ENCODE peak calls at places on chromosomes 6 and 20, in ten cellular contexts. One of them, this sample, is unnamed.

GRCh38 chr6:168525926-168526630 is 85.1 kb downstream of the SMOC2 start:
- DNase-seq in stimulated activated CD4-positive, alpha-beta T cell treated with anti-CD3 and anti-CD28 coated beads, TNF-alpha, amount 100 ng/mL, for 1 hour: no peak
- DNase-seq in WERI-Rb-1: no peak
- DNase-seq in HEK293T: no peak
- DNase-seq in EL: no peak
- DNase-seq in mucosa of gallbladder: no peak
- DNase-seq in ureter: no peak
- DNase-seq in NCI-H1436 treated with DMSO at 0.1 percent for 48 hours: no peak
- DNase-seq in osteocyte: no peak
- DNase-seq in T follicular helper cell: no peak
- DNase-seq in this sample: no peak

GRCh38 chr20:57432874-57433491 is 41.8 kb downstream of the RBM38 start:
- DNase-seq in mucosa of gallbladder: peak
- DNase-seq in NCI-H1436 treated with DMSO at 0.1 percent for 48 hours: no peak
- DNase-seq in stimulated activated CD4-positive, alpha-beta T cell treated with anti-CD3 and anti-CD28 coated beads, TNF-alpha, amount 100 ng/mL, for 1 hour: peak
- DNase-seq in osteocyte: no peak
- DNase-seq in ureter: peak
- DNase-seq in T follicular helper cell: peak
- DNase-seq in HEK293T: no peak
- DNase-seq in WERI-Rb-1: no peak
- DNase-seq in EL: no peak
- DNase-seq in this sample: peak

GRCh38 chr20:57037689-57038088 is 228.8 kb downstream of the BMP7 start:
- DNase-seq in mucosa of gallbladder: no peak
- DNase-seq in ureter: no peak
- DNase-seq in WERI-Rb-1: no peak
- DNase-seq in stimulated activated CD4-positive, alpha-beta T cell treated with anti-CD3 and anti-CD28 coated beads, TNF-alpha, amount 100 ng/mL, for 1 hour: no peak
- DNase-seq in osteocyte: no peak
- DNase-seq in EL: no peak
- DNase-seq in HEK293T: no peak
- DNase-seq in NCI-H1436 treated with DMSO at 0.1 percent for 48 hours: no peak
- DNase-seq in T follicular helper cell: no peak
- DNase-seq in this sample: no peak

GRCh38 chr20:51910202-51911050 is 108.1 kb upstream of the SALL4 start:
- DNase-seq in WERI-Rb-1: no peak
- DNase-seq in osteocyte: no peak
- DNase-seq in ureter: no peak
- DNase-seq in NCI-H1436 treated with DMSO at 0.1 percent for 48 hours: no peak
- DNase-seq in mucosa of gallbladder: no peak
- DNase-seq in HEK293T: no peak
- DNase-seq in T follicular helper cell: no peak
- DNase-seq in stimulated activated CD4-positive, alpha-beta T cell treated with anti-CD3 and anti-CD28 coated beads, TNF-alpha, amount 100 ng/mL, for 1 hour: no peak
- DNase-seq in EL: peak
- DNase-seq in this sample: no peak

GRCh38 chr6:43013843-43014433 is at the start of the genes KLHDC3 and MEA1:
- DNase-seq in ureter: peak
- DNase-seq in T follicular helper cell: peak
- DNase-seq in WERI-Rb-1: peak
- DNase-seq in stimulated activated CD4-positive, alpha-beta T cell treated with anti-CD3 and anti-CD28 coated beads, TNF-alpha, amount 100 ng/mL, for 1 hour: peak
- DNase-seq in mucosa of gallbladder: peak
- DNase-seq in EL: peak
- DNase-seq in HEK293T: peak
- DNase-seq in osteocyte: peak
- DNase-seq in NCI-H1436 treated with DMSO at 0.1 percent for 48 hours: peak
- DNase-seq in this sample: peak

GRCh38 chr6:146805546-146806325 is 207.0 kb downstream of the ADGB start:
- DNase-seq in WERI-Rb-1: no peak
- DNase-seq in NCI-H1436 treated with DMSO at 0.1 percent for 48 hours: no peak
- DNase-seq in EL: no peak
- DNase-seq in mucosa of gallbladder: no peak
- DNase-seq in T follicular helper cell: no peak
- DNase-seq in stimulated activated CD4-positive, alpha-beta T cell treated with anti-CD3 and anti-CD28 coated beads, TNF-alpha, amount 100 ng/mL, for 1 hour: no peak
- DNase-seq in HEK293T: no peak
- DNase-seq in ureter: no peak
- DNase-seq in osteocyte: no peak
- DNase-seq in this sample: no peak

GRCh38 chr6:47144306-47144705 is 102.2 kb upstream of the ADGRF1 start:
- DNase-seq in NCI-H1436 treated with DMSO at 0.1 percent for 48 hours: no peak
- DNase-seq in osteocyte: no peak
- DNase-seq in stimulated activated CD4-positive, alpha-beta T cell treated with anti-CD3 and anti-CD28 coated beads, TNF-alpha, amount 100 ng/mL, for 1 hour: no peak
- DNase-seq in WERI-Rb-1: no peak
- DNase-seq in EL: no peak
- DNase-seq in HEK293T: no peak
- DNase-seq in ureter: no peak
- DNase-seq in mucosa of gallbladder: no peak
- DNase-seq in T follicular helper cell: no peak
- DNase-seq in this sample: no peak

GRCh38 chr6:13918686-13919085 is 6.1 kb upstream of the RNF182 start:
- DNase-seq in osteocyte: no peak
- DNase-seq in ureter: no peak
- DNase-seq in WERI-Rb-1: no peak
- DNase-seq in T follicular helper cell: no peak
- DNase-seq in stimulated activated CD4-positive, alpha-beta T cell treated with anti-CD3 and anti-CD28 coated beads, TNF-alpha, amount 100 ng/mL, for 1 hour: no peak
- DNase-seq in mucosa of gallbladder: no peak
- DNase-seq in NCI-H1436 treated with DMSO at 0.1 percent for 48 hours: no peak
- DNase-seq in EL: no peak
- DNase-seq in HEK293T: no peak
- DNase-seq in this sample: no peak

GRCh38 chr20:35280523-35280922 is 2.6 kb upstream of the MMP24OS start:
- DNase-seq in EL: no peak
- DNase-seq in mucosa of gallbladder: no peak
- DNase-seq in T follicular helper cell: no peak
- DNase-seq in osteocyte: no peak
- DNase-seq in HEK293T: no peak
- DNase-seq in WERI-Rb-1: no peak
- DNase-seq in stimulated activated CD4-positive, alpha-beta T cell treated with anti-CD3 and anti-CD28 coated beads, TNF-alpha, amount 100 ng/mL, for 1 hour: no peak
- DNase-seq in ureter: no peak
- DNase-seq in NCI-H1436 treated with DMSO at 0.1 percent for 48 hours: no peak
- DNase-seq in this sample: no peak

GRCh38 chr6:46719099-46719498 is 16.1 kb downstream of the PLA2G7 start:
- DNase-seq in EL: peak
- DNase-seq in osteocyte: no peak
- DNase-seq in HEK293T: no peak
- DNase-seq in T follicular helper cell: no peak
- DNase-seq in mucosa of gallbladder: peak
- DNase-seq in NCI-H1436 treated with DMSO at 0.1 percent for 48 hours: no peak
- DNase-seq in ureter: no peak
- DNase-seq in WERI-Rb-1: no peak
- DNase-seq in stimulated activated CD4-positive, alpha-beta T cell treated with anti-CD3 and anti-CD28 coated beads, TNF-alpha, amount 100 ng/mL, for 1 hour: no peak
- DNase-seq in this sample: no peak

GRCh38 chr20:57782631-57783041 is 72.8 kb upstream of the PMEPA1 start:
- DNase-seq in WERI-Rb-1: no peak
- DNase-seq in EL: no peak
- DNase-seq in NCI-H1436 treated with DMSO at 0.1 percent for 48 hours: no peak
- DNase-seq in HEK293T: no peak
- DNase-seq in mucosa of gallbladder: no peak
- DNase-seq in stimulated activated CD4-positive, alpha-beta T cell treated with anti-CD3 and anti-CD28 coated beads, TNF-alpha, amount 100 ng/mL, for 1 hour: no peak
- DNase-seq in osteocyte: no peak
- DNase-seq in ureter: no peak
- DNase-seq in T follicular helper cell: no peak
- DNase-seq in this sample: no peak

GRCh38 chr6:14165091-14165490 is 47.5 kb downstream of the CD83 start:
- DNase-seq in HEK293T: no peak
- DNase-seq in EL: peak
- DNase-seq in NCI-H1436 treated with DMSO at 0.1 percent for 48 hours: no peak
- DNase-seq in stimulated activated CD4-positive, alpha-beta T cell treated with anti-CD3 and anti-CD28 coated beads, TNF-alpha, amount 100 ng/mL, for 1 hour: no peak
- DNase-seq in osteocyte: no peak
- DNase-seq in mucosa of gallbladder: no peak
- DNase-seq in ureter: no peak
- DNase-seq in T follicular helper cell: no peak
- DNase-seq in WERI-Rb-1: no peak
- DNase-seq in this sample: no peak

GRCh38 chr20:44765647-44766367 is 20.1 kb downstream of the KCNK15 start:
- DNase-seq in stimulated activated CD4-positive, alpha-beta T cell treated with anti-CD3 and anti-CD28 coated beads, TNF-alpha, amount 100 ng/mL, for 1 hour: no peak
- DNase-seq in mucosa of gallbladder: no peak
- DNase-seq in T follicular helper cell: no peak
- DNase-seq in osteocyte: no peak
- DNase-seq in ureter: no peak
- DNase-seq in HEK293T: no peak
- DNase-seq in WERI-Rb-1: no peak
- DNase-seq in EL: no peak
- DNase-seq in NCI-H1436 treated with DMSO at 0.1 percent for 48 hours: no peak
- DNase-seq in this sample: no peak

GRCh38 chr20:63191400-63191799 is 24.5 kb downstream of the YTHDF1 start:
- DNase-seq in WERI-Rb-1: no peak
- DNase-seq in stimulated activated CD4-positive, alpha-beta T cell treated with anti-CD3 and anti-CD28 coated beads, TNF-alpha, amount 100 ng/mL, for 1 hour: no peak
- DNase-seq in HEK293T: no peak
- DNase-seq in osteocyte: no peak
- DNase-seq in mucosa of gallbladder: peak
- DNase-seq in NCI-H1436 treated with DMSO at 0.1 percent for 48 hours: peak
- DNase-seq in ureter: peak
- DNase-seq in T follicular helper cell: no peak
- DNase-seq in EL: no peak
- DNase-seq in this sample: no peak

GRCh38 chr6:149480502-149481280 is 4.1 kb downstream of the ZC3H12D start:
- DNase-seq in WERI-Rb-1: no peak
- DNase-seq in T follicular helper cell: peak
- DNase-seq in mucosa of gallbladder: no peak
- DNase-seq in HEK293T: no peak
- DNase-seq in ureter: no peak
- DNase-seq in NCI-H1436 treated with DMSO at 0.1 percent for 48 hours: no peak
- DNase-seq in osteocyte: no peak
- DNase-seq in EL: no peak
- DNase-seq in stimulated activated CD4-positive, alpha-beta T cell treated with anti-CD3 and anti-CD28 coated beads, TNF-alpha, amount 100 ng/mL, for 1 hour: peak
- DNase-seq in this sample: peak

GRCh38 chr6:31558631-31559500 is 11.5 kb downstream of the NFKBIL1 start:
- DNase-seq in osteocyte: no peak
- DNase-seq in EL: peak
- DNase-seq in T follicular helper cell: peak
- DNase-seq in ureter: no peak
- DNase-seq in HEK293T: no peak
- DNase-seq in mucosa of gallbladder: no peak
- DNase-seq in NCI-H1436 treated with DMSO at 0.1 percent for 48 hours: no peak
- DNase-seq in stimulated activated CD4-positive, alpha-beta T cell treated with anti-CD3 and anti-CD28 coated beads, TNF-alpha, amount 100 ng/mL, for 1 hour: no peak
- DNase-seq in WERI-Rb-1: no peak
- DNase-seq in this sample: peak

GRCh38 chr20:52569201-52569600 is 377.6 kb upstream of the ZFP64 start:
- DNase-seq in HEK293T: no peak
- DNase-seq in T follicular helper cell: no peak
- DNase-seq in WERI-Rb-1: no peak
- DNase-seq in EL: no peak
- DNase-seq in stimulated activated CD4-positive, alpha-beta T cell treated with anti-CD3 and anti-CD28 coated beads, TNF-alpha, amount 100 ng/mL, for 1 hour: no peak
- DNase-seq in osteocyte: no peak
- DNase-seq in ureter: no peak
- DNase-seq in mucosa of gallbladder: no peak
- DNase-seq in NCI-H1436 treated with DMSO at 0.1 percent for 48 hours: no peak
- DNase-seq in this sample: no peak

GRCh38 chr20:64265201-64265600 is 9.7 kb downstream of the PCMTD2 start:
- DNase-seq in mucosa of gallbladder: no peak
- DNase-seq in NCI-H1436 treated with DMSO at 0.1 percent for 48 hours: no peak
- DNase-seq in EL: no peak
- DNase-seq in ureter: no peak
- DNase-seq in WERI-Rb-1: no peak
- DNase-seq in stimulated activated CD4-positive, alpha-beta T cell treated with anti-CD3 and anti-CD28 coated beads, TNF-alpha, amount 100 ng/mL, for 1 hour: no peak
- DNase-seq in HEK293T: no peak
- DNase-seq in osteocyte: no peak
- DNase-seq in T follicular helper cell: no peak
- DNase-seq in this sample: no peak

GRCh38 chr20:63782051-63782471 is 42.5 kb downstream of the SLC2A4RG start:
- DNase-seq in NCI-H1436 treated with DMSO at 0.1 percent for 48 hours: no peak
- DNase-seq in ureter: no peak
- DNase-seq in HEK293T: peak
- DNase-seq in osteocyte: no peak
- DNase-seq in T follicular helper cell: peak
- DNase-seq in EL: no peak
- DNase-seq in mucosa of gallbladder: no peak
- DNase-seq in stimulated activated CD4-positive, alpha-beta T cell treated with anti-CD3 and anti-CD28 coated beads, TNF-alpha, amount 100 ng/mL, for 1 hour: peak
- DNase-seq in WERI-Rb-1: no peak
- DNase-seq in this sample: no peak

GRCh38 chr20:1702288-1702687 is 44.7 kb upstream of the SIRPG start:
- DNase-seq in NCI-H1436 treated with DMSO at 0.1 percent for 48 hours: no peak
- DNase-seq in EL: no peak
- DNase-seq in mucosa of gallbladder: no peak
- DNase-seq in osteocyte: no peak
- DNase-seq in stimulated activated CD4-positive, alpha-beta T cell treated with anti-CD3 and anti-CD28 coated beads, TNF-alpha, amount 100 ng/mL, for 1 hour: no peak
- DNase-seq in HEK293T: no peak
- DNase-seq in T follicular helper cell: no peak
- DNase-seq in WERI-Rb-1: no peak
- DNase-seq in ureter: no peak
- DNase-seq in this sample: no peak